ENCODE peak calls at places on chromosomes 4 and X, in nine cellular contexts. One of them, this sample, is unnamed.

GRCh38 chrX:153405426-153405825 is 4.3 kb upstream of the PNMA6E start:
- DNase-seq in A549: no peak
- DNase-seq in GM12878: no peak
- DNase-seq in tibial nerve: no peak
- DNase-seq in suprapubic skin: no peak
- DNase-seq in K562: no peak
- DNase-seq in GM12892: no peak
- DNase-seq in lower leg skin: no peak
- DNase-seq in esophagus muscularis mucosa: no peak
- DNase-seq in this sample: no peak

GRCh38 chr4:13599159-13599558 is 28.4 kb downstream of the BOD1L1 start:
- DNase-seq in A549: no peak
- DNase-seq in GM12878: no peak
- DNase-seq in tibial nerve: no peak
- DNase-seq in suprapubic skin: no peak
- DNase-seq in K562: no peak
- DNase-seq in GM12892: no peak
- DNase-seq in lower leg skin: no peak
- DNase-seq in esophagus muscularis mucosa: no peak
- DNase-seq in this sample: no peak

GRCh38 chr4:182062936-182063335 is 180.3 kb upstream of the TENM3 start:
- DNase-seq in A549: no peak
- DNase-seq in GM12878: no peak
- DNase-seq in tibial nerve: no peak
- DNase-seq in suprapubic skin: no peak
- DNase-seq in K562: no peak
- DNase-seq in GM12892: no peak
- DNase-seq in lower leg skin: no peak
- DNase-seq in esophagus muscularis mucosa: no peak
- DNase-seq in this sample: no peak

GRCh38 chrX:148466292-148466691 is 34.1 kb upstream of the AFF2 start:
- DNase-seq in A549: no peak
- DNase-seq in GM12878: no peak
- DNase-seq in tibial nerve: no peak
- DNase-seq in suprapubic skin: no peak
- DNase-seq in K562: no peak
- DNase-seq in GM12892: no peak
- DNase-seq in lower leg skin: no peak
- DNase-seq in esophagus muscularis mucosa: no peak
- DNase-seq in this sample: no peak

GRCh38 chr4:101667348-101667747 is 123.2 kb upstream of the BANK1 start:
- DNase-seq in A549: no peak
- DNase-seq in GM12878: no peak
- DNase-seq in tibial nerve: no peak
- DNase-seq in suprapubic skin: no peak
- DNase-seq in K562: no peak
- DNase-seq in GM12892: no peak
- DNase-seq in lower leg skin: no peak
- DNase-seq in esophagus muscularis mucosa: no peak
- DNase-seq in this sample: no peak

GRCh38 chr4:680565-680930 is 6.2 kb downstream of the MYL5 start:
- DNase-seq in A549: no peak
- DNase-seq in GM12878: no peak
- DNase-seq in tibial nerve: no peak
- DNase-seq in suprapubic skin: peak
- DNase-seq in K562: peak
- DNase-seq in GM12892: no peak
- DNase-seq in lower leg skin: no peak
- DNase-seq in esophagus muscularis mucosa: no peak
- DNase-seq in this sample: no peak

GRCh38 chr4:158667651-158668198 is 4.0 kb downstream of the C4orf46 start:
- DNase-seq in A549: peak
- DNase-seq in GM12878: no peak
- DNase-seq in tibial nerve: no peak
- DNase-seq in suprapubic skin: no peak
- DNase-seq in K562: peak
- DNase-seq in GM12892: peak
- DNase-seq in lower leg skin: no peak
- DNase-seq in esophagus muscularis mucosa: no peak
- DNase-seq in this sample: peak

GRCh38 chr4:14607578-14607977 is 394.7 kb upstream of the CPEB2 start:
- DNase-seq in A549: no peak
- DNase-seq in GM12878: no peak
- DNase-seq in tibial nerve: no peak
- DNase-seq in suprapubic skin: no peak
- DNase-seq in K562: no peak
- DNase-seq in GM12892: no peak
- DNase-seq in lower leg skin: no peak
- DNase-seq in esophagus muscularis mucosa: no peak
- DNase-seq in this sample: no peak

GRCh38 chrX:49003696-49004095 is 1.6 kb upstream of the GRIPAP1 start:
- DNase-seq in A549: no peak
- DNase-seq in GM12878: no peak
- DNase-seq in tibial nerve: no peak
- DNase-seq in suprapubic skin: no peak
- DNase-seq in K562: no peak
- DNase-seq in GM12892: no peak
- DNase-seq in lower leg skin: no peak
- DNase-seq in esophagus muscularis mucosa: no peak
- DNase-seq in this sample: no peak

GRCh38 chrX:49000640-49001039 is 1.4 kb downstream of the GRIPAP1 start:
- DNase-seq in A549: no peak
- DNase-seq in GM12878: no peak
- DNase-seq in tibial nerve: no peak
- DNase-seq in suprapubic skin: no peak
- DNase-seq in K562: no peak
- DNase-seq in GM12892: no peak
- DNase-seq in lower leg skin: no peak
- DNase-seq in esophagus muscularis mucosa: no peak
- DNase-seq in this sample: no peak

GRCh38 chrX:49001521-49002090 is 458 bp downstream of the GRIPAP1 start:
- DNase-seq in A549: peak
- DNase-seq in GM12878: peak
- DNase-seq in tibial nerve: no peak
- DNase-seq in suprapubic skin: no peak
- DNase-seq in K562: peak
- DNase-seq in GM12892: no peak
- DNase-seq in lower leg skin: no peak
- DNase-seq in esophagus muscularis mucosa: no peak
- DNase-seq in this sample: no peak

GRCh38 chrX:48999030-48999429 is 3.0 kb downstream of the GRIPAP1 start:
- DNase-seq in A549: no peak
- DNase-seq in GM12878: no peak
- DNase-seq in tibial nerve: no peak
- DNase-seq in suprapubic skin: no peak
- DNase-seq in K562: no peak
- DNase-seq in GM12892: no peak
- DNase-seq in lower leg skin: no peak
- DNase-seq in esophagus muscularis mucosa: no peak
- DNase-seq in this sample: no peak

DNA sequence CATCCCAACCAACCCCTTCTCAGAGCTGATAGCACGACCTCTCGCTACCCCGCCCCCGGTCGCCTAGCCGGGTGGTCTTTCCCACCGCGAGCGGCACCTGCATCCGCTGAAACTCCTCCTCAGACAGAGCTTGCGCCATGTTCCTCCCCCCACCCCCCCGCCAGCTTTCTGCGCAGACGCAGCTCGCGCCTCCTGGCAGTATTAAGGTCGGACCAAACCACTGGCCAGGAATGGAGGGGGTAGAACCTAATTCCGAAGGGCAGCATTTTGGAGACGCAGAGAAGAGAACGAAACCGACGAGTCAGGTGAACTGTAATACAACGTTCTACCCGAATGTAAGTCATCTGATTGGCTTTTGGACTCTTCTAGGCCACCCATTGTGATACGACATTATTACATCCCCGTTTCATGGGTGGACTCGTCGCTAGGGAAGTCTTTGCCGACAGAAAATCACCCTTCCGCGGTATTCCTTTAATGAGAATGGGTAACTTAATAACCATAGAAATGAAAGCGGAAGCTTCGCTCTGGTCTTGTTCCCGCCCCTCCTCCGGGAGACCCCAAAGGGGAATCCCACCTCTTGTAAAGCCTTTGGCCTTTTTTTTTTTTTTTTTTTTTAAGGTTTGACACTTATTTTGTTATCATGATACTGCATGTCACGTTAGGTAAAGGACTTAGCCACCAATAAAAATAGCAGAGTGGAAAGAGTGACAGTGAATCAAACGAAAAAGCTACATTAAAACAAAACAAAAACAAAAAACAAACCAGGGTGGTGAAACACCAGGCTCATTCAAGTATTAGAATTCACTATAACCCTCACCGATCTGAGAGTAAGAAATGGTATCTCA is at the start of gene GRIPAP1:
- DNase-seq in A549: peak
- DNase-seq in GM12878: peak
- DNase-seq in tibial nerve: peak
- DNase-seq in suprapubic skin: peak
- DNase-seq in K562: peak
- DNase-seq in GM12892: peak
- DNase-seq in lower leg skin: peak
- DNase-seq in esophagus muscularis mucosa: peak
- DNase-seq in this sample: peak
- TF ChIP-seq POLR2A in A549: peak
- TF ChIP-seq POLR2A in GM12878: peak
- TF ChIP-seq POLR2A in tibial nerve: peak
- TF ChIP-seq POLR2A in suprapubic skin: no peak
- TF ChIP-seq POLR2A in K562: peak
- TF ChIP-seq POLR2A in GM12892: peak
- TF ChIP-seq POLR2A in lower leg skin: no peak
- TF ChIP-seq POLR2A in esophagus muscularis mucosa: no peak
- TF ChIP-seq POLR2A in this sample: peak

DNA sequence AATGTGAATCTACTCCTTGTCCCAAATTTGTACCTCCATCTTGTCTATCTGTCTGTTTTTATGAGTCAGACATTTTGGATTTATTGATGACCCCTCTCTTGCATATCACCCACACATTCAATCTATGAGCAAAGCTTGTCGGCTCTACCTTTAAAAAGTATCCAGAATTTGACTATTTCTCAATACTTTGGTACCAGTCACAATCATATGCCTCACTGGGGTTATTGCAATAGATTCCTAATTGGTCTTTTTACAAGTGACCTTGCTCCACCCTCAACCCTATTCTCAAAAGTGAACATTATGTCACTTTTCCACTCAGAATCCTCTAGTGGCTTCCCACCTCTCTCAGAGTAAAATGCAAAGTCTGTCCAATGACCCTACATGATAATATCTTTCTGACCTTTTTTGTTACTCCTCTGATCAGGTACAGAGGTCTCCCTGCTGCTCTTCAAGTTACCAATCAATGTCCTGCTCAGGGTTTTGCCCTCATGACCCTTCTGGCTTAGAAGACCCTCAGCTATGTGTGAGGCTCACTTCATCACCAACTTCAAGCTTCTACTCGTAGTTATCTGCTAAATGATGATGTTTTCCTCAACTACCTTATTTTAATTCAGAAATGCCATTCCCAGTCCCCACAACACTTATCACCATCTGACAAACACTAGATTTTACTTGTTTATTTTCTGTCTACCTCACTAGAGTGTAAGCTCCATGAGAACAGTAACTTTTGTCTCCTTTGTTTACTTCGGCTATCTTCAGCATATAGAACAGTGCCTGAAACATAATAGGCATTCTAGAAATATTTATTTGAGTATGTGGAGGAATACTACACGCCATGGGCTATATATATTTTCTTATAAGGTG is 22.4 kb downstream of the AFP start:
- DNase-seq in A549: no peak
- DNase-seq in GM12878: no peak
- DNase-seq in tibial nerve: no peak
- DNase-seq in suprapubic skin: no peak
- DNase-seq in K562: no peak
- DNase-seq in GM12892: no peak
- DNase-seq in lower leg skin: no peak
- DNase-seq in esophagus muscularis mucosa: no peak
- DNase-seq in this sample: no peak
- TF ChIP-seq POLR2A in A549: no peak
- TF ChIP-seq POLR2A in GM12878: no peak
- TF ChIP-seq POLR2A in tibial nerve: no peak
- TF ChIP-seq POLR2A in suprapubic skin: no peak
- TF ChIP-seq POLR2A in K562: no peak
- TF ChIP-seq POLR2A in GM12892: no peak
- TF ChIP-seq POLR2A in lower leg skin: no peak
- TF ChIP-seq POLR2A in esophagus muscularis mucosa: no peak
- TF ChIP-seq POLR2A in this sample: no peak

GRCh38 chr4:30718889-30719252 is 1.3 kb upstream of the PCDH7 start:
- DNase-seq in A549: no peak
- DNase-seq in GM12878: no peak
- DNase-seq in tibial nerve: no peak
- DNase-seq in suprapubic skin: no peak
- DNase-seq in K562: no peak
- DNase-seq in GM12892: no peak
- DNase-seq in lower leg skin: no peak
- DNase-seq in esophagus muscularis mucosa: no peak
- DNase-seq in this sample: no peak

GRCh38 chr4:30719363-30720020 is 677 bp upstream of the PCDH7 start:
- DNase-seq in A549: peak
- DNase-seq in GM12878: no peak
- DNase-seq in tibial nerve: no peak
- DNase-seq in suprapubic skin: peak
- DNase-seq in K562: no peak
- DNase-seq in GM12892: peak
- DNase-seq in lower leg skin: peak
- DNase-seq in esophagus muscularis mucosa: no peak
- DNase-seq in this sample: no peak

GRCh38 chr4:30717208-30718020 is 2.8 kb upstream of the PCDH7 start:
- DNase-seq in A549: peak
- DNase-seq in GM12878: no peak
- DNase-seq in tibial nerve: no peak
- DNase-seq in suprapubic skin: no peak
- DNase-seq in K562: no peak
- DNase-seq in GM12892: peak
- DNase-seq in lower leg skin: no peak
- DNase-seq in esophagus muscularis mucosa: no peak
- DNase-seq in this sample: no peak

GRCh38 chr4:30716671-30717207 is 3.4 kb upstream of the PCDH7 start:
- DNase-seq in A549: no peak
- DNase-seq in GM12878: no peak
- DNase-seq in tibial nerve: no peak
- DNase-seq in suprapubic skin: no peak
- DNase-seq in K562: no peak
- DNase-seq in GM12892: no peak
- DNase-seq in lower leg skin: no peak
- DNase-seq in esophagus muscularis mucosa: no peak
- DNase-seq in this sample: no peak

GRCh38 chr4:30718021-30718888 is 1.9 kb upstream of the PCDH7 start:
- DNase-seq in A549: no peak
- DNase-seq in GM12878: no peak
- DNase-seq in tibial nerve: no peak
- DNase-seq in suprapubic skin: no peak
- DNase-seq in K562: no peak
- DNase-seq in GM12892: peak
- DNase-seq in lower leg skin: no peak
- DNase-seq in esophagus muscularis mucosa: no peak
- DNase-seq in this sample: no peak
- TF ChIP-seq POLR2A in A549: no peak
- TF ChIP-seq POLR2A in GM12878: no peak
- TF ChIP-seq POLR2A in tibial nerve: no peak
- TF ChIP-seq POLR2A in suprapubic skin: no peak
- TF ChIP-seq POLR2A in K562: no peak
- TF ChIP-seq POLR2A in GM12892: no peak
- TF ChIP-seq POLR2A in lower leg skin: no peak
- TF ChIP-seq POLR2A in esophagus muscularis mucosa: no peak
- TF ChIP-seq POLR2A in this sample: no peak

GRCh38 chrX:136779346-136779781 is 1.4 kb downstream of the ARHGEF6 start:
- DNase-seq in A549: no peak
- DNase-seq in GM12878: peak
- DNase-seq in tibial nerve: no peak
- DNase-seq in suprapubic skin: no peak
- DNase-seq in K562: no peak
- DNase-seq in GM12892: no peak
- DNase-seq in lower leg skin: no peak
- DNase-seq in esophagus muscularis mucosa: no peak
- DNase-seq in this sample: no peak

GRCh38 chrX:136778914-136779313 is 1.8 kb downstream of the ARHGEF6 start:
- DNase-seq in A549: no peak
- DNase-seq in GM12878: no peak
- DNase-seq in tibial nerve: no peak
- DNase-seq in suprapubic skin: no peak
- DNase-seq in K562: no peak
- DNase-seq in GM12892: no peak
- DNase-seq in lower leg skin: no peak
- DNase-seq in esophagus muscularis mucosa: no peak
- DNase-seq in this sample: no peak

GRCh38 chrX:136780241-136780640 is 491 bp downstream of the ARHGEF6 start:
- DNase-seq in A549: no peak
- DNase-seq in GM12878: no peak
- DNase-seq in tibial nerve: no peak
- DNase-seq in suprapubic skin: no peak
- DNase-seq in K562: no peak
- DNase-seq in GM12892: no peak
- DNase-seq in lower leg skin: no peak
- DNase-seq in esophagus muscularis mucosa: no peak
- DNase-seq in this sample: no peak

GRCh38 chrX:136780738-136781137 is at the start of gene ARHGEF6:
- DNase-seq in A549: no peak
- DNase-seq in GM12878: no peak
- DNase-seq in tibial nerve: no peak
- DNase-seq in suprapubic skin: no peak
- DNase-seq in K562: no peak
- DNase-seq in GM12892: no peak
- DNase-seq in lower leg skin: no peak
- DNase-seq in esophagus muscularis mucosa: no peak
- DNase-seq in this sample: no peak

GRCh38 chrX:136778020-136778419 is 2.7 kb downstream of the ARHGEF6 start:
- DNase-seq in A549: no peak
- DNase-seq in GM12878: no peak
- DNase-seq in tibial nerve: no peak
- DNase-seq in suprapubic skin: no peak
- DNase-seq in K562: no peak
- DNase-seq in GM12892: no peak
- DNase-seq in lower leg skin: no peak
- DNase-seq in esophagus muscularis mucosa: no peak
- DNase-seq in this sample: no peak
- TF ChIP-seq POLR2A in A549: no peak
- TF ChIP-seq POLR2A in GM12878: no peak
- TF ChIP-seq POLR2A in tibial nerve: no peak
- TF ChIP-seq POLR2A in suprapubic skin: no peak
- TF ChIP-seq POLR2A in K562: no peak
- TF ChIP-seq POLR2A in GM12892: no peak
- TF ChIP-seq POLR2A in lower leg skin: no peak
- TF ChIP-seq POLR2A in esophagus muscularis mucosa: no peak
- TF ChIP-seq POLR2A in this sample: no peak